ENCODE peak calls at places on chromosomes 16 and 17, in ten cellular contexts. W is left ventricle myocardium inferior; P is fibroblast of lung; C is sigmoid colon; L is GM23248; Q is CD8-positive, alpha-beta T cell; S is stomach; Z is cardiac muscle cell; T is esophagus squamous epithelium; V is endothelial cell of umbilical vein. I is an unnamed sample.

GRCh38 chr17:75182569-75183436 is at the start of gene SUMO2:
- DNase-seq in V (peak; percentile 96), S (peak; percentile 97), Z (peak; percentile 95), Q (peak; percentile 95), C (peak; percentile 97), L (peak; percentile 96), P (peak; percentile 96), W (peak; percentile 95), T (peak; percentile 80), I (peak; percentile 96)

GRCh38 chr17:57984226-57984890 is 3.7 kb downstream of the VEZF1 start:
- DNase-seq in C (no peak), V (no peak), W (no peak), T (no peak), Z (no peak), P (no peak), Q (no peak), S (no peak), L (no peak), I (no peak)

GRCh38 chr17:45146166-45146565 is 2.1 kb upstream of the HEXIM1 start:
- DNase-seq in V (no peak), S (no peak), C (peak; percentile 71), P (no peak), T (no peak), W (peak; percentile 10), L (no peak), Q (no peak), Z (no peak), I (peak; percentile 70)

GRCh38 chr16:72426416-72426815 is 254.5 kb upstream of the PMFBP1 start:
- DNase-seq in W (no peak), S (no peak), L (no peak), T (no peak), V (no peak), Z (no peak), C (no peak), P (no peak), Q (no peak), I (no peak)

GRCh38 chr17:47802341-47803022 is 19.1 kb downstream of the OSBPL7 start:
- DNase-seq in Q (peak; percentile 27), W (no peak), C (no peak), T (no peak), S (peak; percentile 64), P (peak; percentile 39), L (peak; percentile 73), V (peak; percentile 36), Z (peak; percentile 70), I (no peak)

GRCh38 chr17:77097772-77098171 is 43.0 kb upstream of the SEC14L1 start:
- DNase-seq in Q (no peak), C (no peak), V (no peak), L (no peak), W (no peak), P (no peak), T (no peak), Z (no peak), S (no peak), I (no peak)

GRCh38 chr17:78173025-78173715 is 4.8 kb downstream of the SYNGR2 start:
- DNase-seq in Q (no peak), L (no peak), Z (peak; percentile 60), T (no peak), W (no peak), P (no peak), V (no peak), C (no peak), S (no peak), I (no peak)

GRCh38 chr16:14548933-14549788 is 80.9 kb downstream of the PARN start:
- DNase-seq in Q (no peak), W (no peak), Z (no peak), T (no peak), C (no peak), P (no peak), S (no peak), L (no peak), V (peak; percentile 44), I (no peak)

DNA sequence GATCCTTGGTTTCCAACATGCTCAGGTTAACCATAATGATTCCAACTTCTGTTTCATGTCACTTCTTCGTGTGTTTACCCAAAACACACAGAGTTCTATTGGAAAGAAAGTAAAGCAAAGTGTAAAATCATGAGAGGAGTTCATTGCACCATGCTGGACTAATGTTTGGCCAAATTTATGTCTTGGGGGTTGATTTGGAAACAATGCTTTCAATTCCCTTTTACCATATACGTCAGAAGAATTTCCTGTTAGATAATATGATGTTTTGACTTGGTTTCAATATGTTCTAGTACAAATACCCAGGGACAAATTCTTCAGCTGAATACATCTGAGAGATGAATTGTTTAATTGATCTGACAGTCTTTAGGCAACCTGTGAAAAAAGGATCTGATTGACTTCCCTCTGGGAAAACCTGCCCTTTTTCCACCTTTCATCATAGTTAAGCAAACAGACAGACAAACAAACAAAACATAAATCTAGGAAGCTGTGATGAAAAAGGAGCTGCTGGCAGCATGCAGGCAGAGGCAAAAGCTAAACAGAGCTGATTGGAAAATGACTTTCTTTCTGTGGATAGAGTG is 26.0 kb upstream of the MPHOSPH6 start:
- DNase-seq in S (no peak), W (no peak), Z (no peak), T (no peak), C (no peak), L (no peak), P (peak; percentile 10), Q (no peak), V (peak; percentile 80), I (no peak)
- H3K27ac ChIP-seq in S (peak overlapping the region; percentile 19), W (no peak overlapping the region), Z (no peak overlapping the region), T (peak overlapping the region; percentile 1), C (peak overlapping the region; percentile 68), L (no peak overlapping the region), P (no peak overlapping the region), Q (no peak overlapping the region), V (peak overlapping the region; percentile 86), I (no peak overlapping the region)

DNA sequence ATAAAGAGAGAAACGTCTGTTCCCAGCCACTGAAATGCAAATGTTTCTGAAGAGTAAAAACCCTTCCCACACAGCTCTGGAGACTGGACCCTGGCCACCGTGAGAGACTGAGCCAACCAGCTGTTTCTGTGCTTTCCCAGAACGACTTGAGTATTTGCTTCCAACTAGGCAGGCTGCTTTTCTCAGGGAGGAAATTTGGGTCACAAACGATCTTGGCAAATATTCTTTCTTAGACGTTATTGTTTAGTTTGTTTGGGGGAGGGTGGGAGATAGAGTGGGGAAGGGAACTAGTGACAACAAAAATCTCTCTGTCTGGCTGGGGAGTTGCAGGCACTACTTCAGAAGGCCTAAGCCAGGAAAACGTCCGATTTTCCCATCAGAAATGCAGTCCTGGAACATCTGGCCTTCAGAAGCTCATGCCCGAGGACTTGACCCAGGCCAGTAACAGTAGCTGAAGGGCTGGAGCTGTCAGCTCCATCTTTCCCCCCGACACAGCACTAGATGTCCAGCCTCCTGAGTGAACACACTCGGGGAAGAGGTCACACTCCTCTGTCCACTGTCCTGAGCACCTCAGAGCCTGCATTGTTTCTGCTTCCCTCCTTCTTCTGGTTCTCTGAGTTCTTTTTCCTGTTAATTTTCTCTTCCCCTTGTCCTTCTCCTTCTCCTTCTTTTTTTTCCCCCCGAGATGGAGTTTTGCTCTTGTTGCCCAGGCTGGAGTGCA is 4.0 kb downstream of the CCDC92B start:
- DNase-seq in Q (no peak), Z (peak; percentile 21), L (no peak), C (no peak), S (no peak), V (no peak), W (peak; percentile 29), T (no peak), P (no peak), I (no peak)
- H3K27ac ChIP-seq in Q (no peak overlapping the region), Z (no peak overlapping the region), L (no peak overlapping the region), C (no peak overlapping the region), S (no peak overlapping the region), V (no peak overlapping the region), W (no peak overlapping the region), T (no peak overlapping the region), P (no peak overlapping the region), I (no peak overlapping the region)

GRCh38 chr17:21198411-21198810 is 15.6 kb downstream of the TMEM11 start:
- DNase-seq in Q (no peak), C (no peak), L (no peak), Z (no peak), W (no peak), P (no peak), T (no peak), S (no peak), V (no peak), I (no peak)

GRCh38 chr17:21194688-21195087 is 19.3 kb downstream of the TMEM11 start:
- DNase-seq in T (no peak), S (no peak), C (peak; percentile 87), W (peak; percentile 73), V (no peak), L (peak; percentile 42), P (peak; percentile 80), Q (no peak), Z (no peak), I (no peak)

GRCh38 chr17:21193031-21193430 is 20.9 kb downstream of the TMEM11 start:
- DNase-seq in V (no peak), T (no peak), S (no peak), C (no peak), Z (no peak), W (no peak), L (no peak), P (no peak), Q (no peak), I (no peak)

GRCh38 chr17:21194210-21194609 is 19.8 kb downstream of the TMEM11 start:
- DNase-seq in C (no peak), Q (no peak), W (no peak), Z (no peak), S (no peak), V (no peak), P (peak; percentile 40), T (no peak), L (peak; percentile 30), I (no peak)

DNA sequence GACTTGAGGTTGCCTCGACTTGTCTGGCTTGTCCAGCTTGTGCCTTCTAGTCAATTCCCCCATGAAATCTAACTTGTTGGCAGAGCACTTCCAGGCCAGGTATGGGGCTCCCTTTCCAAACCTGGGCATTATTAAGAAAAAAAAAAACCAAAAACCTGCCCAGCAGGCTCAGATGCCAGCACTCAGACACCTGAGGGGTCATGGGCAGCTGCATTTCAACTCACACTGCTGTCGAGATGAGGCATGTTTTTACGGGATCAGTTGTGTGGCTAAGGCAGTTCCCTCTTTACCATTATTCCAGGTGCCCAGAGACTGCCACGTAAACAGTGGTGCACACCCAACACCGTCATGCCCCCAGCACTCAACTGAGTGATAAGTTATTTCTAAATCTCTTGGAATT is 17.8 kb downstream of the TMEM11 start:
- DNase-seq in T (no peak), P (no peak), Z (no peak), V (no peak), Q (no peak), S (no peak), W (no peak), L (no peak), C (no peak), I (no peak)
- H3K27ac ChIP-seq in T (peak overlapping the region; percentile 49), P (no peak overlapping the region), Z (no peak overlapping the region), V (no peak overlapping the region), Q (no peak overlapping the region), S (no peak overlapping the region), W (no peak overlapping the region), L (no peak overlapping the region), C (no peak overlapping the region), I (no peak overlapping the region)

DNA sequence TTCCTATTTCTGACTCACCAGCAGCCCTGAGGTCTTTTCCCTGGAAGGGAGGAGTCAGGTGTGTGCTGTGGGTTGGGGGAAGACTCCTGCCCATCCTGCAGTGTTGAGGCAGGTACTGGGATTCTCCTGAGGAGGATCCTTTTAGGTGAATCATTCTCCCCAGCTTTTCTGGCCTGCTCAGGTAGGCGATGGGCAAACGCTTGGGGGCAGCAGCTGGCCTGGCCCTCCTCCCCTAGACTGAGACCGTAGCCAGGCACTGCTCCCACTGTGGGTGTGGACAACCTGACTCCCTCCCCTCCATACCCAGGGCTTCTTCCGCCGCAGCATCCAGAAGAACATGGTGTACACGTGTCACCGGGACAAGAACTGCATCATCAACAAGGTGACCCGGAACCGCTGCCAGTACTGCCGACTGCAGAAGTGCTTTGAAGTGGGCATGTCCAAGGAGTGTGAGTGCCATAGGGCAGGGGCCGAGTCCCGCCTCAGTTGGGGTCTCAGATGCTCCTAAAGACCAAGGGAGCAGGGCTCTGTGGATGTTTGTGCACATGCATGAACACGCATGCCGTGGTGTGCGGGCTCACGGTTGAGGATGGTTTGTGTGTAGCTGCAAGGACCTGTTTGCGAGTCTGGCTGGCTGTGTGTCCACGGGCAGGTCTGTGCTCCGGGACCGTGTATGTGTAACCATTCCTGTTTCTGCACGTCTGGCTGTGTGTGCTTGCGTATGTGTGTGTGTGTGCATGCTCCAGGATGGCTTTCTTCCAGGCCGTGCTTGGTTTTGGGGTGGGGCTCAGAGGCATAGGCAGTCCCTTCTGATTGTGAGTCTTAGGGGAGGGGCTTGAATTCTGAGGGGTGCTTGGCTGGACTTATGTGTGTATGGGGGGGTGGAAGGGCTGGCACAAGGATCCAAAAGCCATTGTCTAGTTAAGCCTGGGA is 14.8 kb downstream of the GJD3 start:
- DNase-seq in P (peak; percentile 72), Z (no peak), Q (no peak), W (peak; percentile 58), T (no peak), V (no peak), C (no peak), L (peak; percentile 36), S (peak; percentile 63), I (peak; percentile 54)
- H3K27ac ChIP-seq in P (peak overlapping the region; percentile 41), Z (peak overlapping the region; percentile 43), Q (no peak overlapping the region), W (peak overlapping the region; percentile 97), T (peak overlapping the region; percentile 98), V (no peak overlapping the region), C (peak overlapping the region; percentile 94), L (no peak overlapping the region), S (peak overlapping the region; percentile 98), I (no peak overlapping the region)

I was measured in aorta.